ENCODE peak calls at places on chromosomes 2 and 18, in four cellular contexts. One of them, this sample, is unnamed.

GRCh38 chr2:61962095-61962984 is 56.9 kb downstream of the COMMD1 start:
- DNase-seq in glutamatergic neuron: no peak
- DNase-seq in AG09319: no peak
- DNase-seq in mesothelial cell of epicardium: no peak
- DNase-seq in this sample: no peak

GRCh38 chr18:24632158-24632988 is 171.9 kb downstream of the HRH4 start:
- DNase-seq in glutamatergic neuron: peak
- DNase-seq in AG09319: no peak
- DNase-seq in mesothelial cell of epicardium: no peak
- DNase-seq in this sample: no peak

GRCh38 chr18:34224423-34225217 is at the start of gene NOL4:
- DNase-seq in glutamatergic neuron: peak
- DNase-seq in AG09319: no peak
- DNase-seq in mesothelial cell of epicardium: peak
- DNase-seq in this sample: no peak

GRCh38 chr2:172381275-172381608 is 46.1 kb upstream of the ITGA6 start:
- DNase-seq in glutamatergic neuron: no peak
- DNase-seq in AG09319: no peak
- DNase-seq in mesothelial cell of epicardium: no peak
- DNase-seq in this sample: no peak

GRCh38 chr18:48840491-48840877 is 110.3 kb downstream of the SMAD7 start:
- DNase-seq in glutamatergic neuron: peak
- DNase-seq in AG09319: no peak
- DNase-seq in mesothelial cell of epicardium: no peak
- DNase-seq in this sample: no peak

GRCh38 chr2:60861736-60862135 is 19.6 kb upstream of the REL start:
- DNase-seq in glutamatergic neuron: no peak
- DNase-seq in AG09319: no peak
- DNase-seq in mesothelial cell of epicardium: no peak
- DNase-seq in this sample: no peak

GRCh38 chr2:121052023-121052422 is 233.0 kb downstream of the TFCP2L1 start:
- DNase-seq in glutamatergic neuron: no peak
- DNase-seq in AG09319: no peak
- DNase-seq in mesothelial cell of epicardium: no peak
- DNase-seq in this sample: no peak

GRCh38 chr18:27005589-27005988 is 140.1 kb upstream of the AQP4 start:
- DNase-seq in glutamatergic neuron: no peak
- DNase-seq in AG09319: no peak
- DNase-seq in mesothelial cell of epicardium: no peak
- DNase-seq in this sample: no peak

GRCh38 chr18:9643549-9643948 is 29.2 kb upstream of the PPP4R1 start:
- DNase-seq in glutamatergic neuron: no peak
- DNase-seq in AG09319: peak
- DNase-seq in mesothelial cell of epicardium: peak
- DNase-seq in this sample: no peak

GRCh38 chr18:75530548-75531211 is 103.2 kb upstream of the SMIM21 start:
- DNase-seq in glutamatergic neuron: peak
- DNase-seq in AG09319: no peak
- DNase-seq in mesothelial cell of epicardium: no peak
- DNase-seq in this sample: no peak

GRCh38 chr2:61537590-61538178 is 472 bp downstream of the XPO1 start:
- DNase-seq in glutamatergic neuron: peak
- DNase-seq in AG09319: no peak
- DNase-seq in mesothelial cell of epicardium: no peak
- DNase-seq in this sample: no peak

GRCh38 chr18:59665057-59666007 is 31.9 kb downstream of the CCBE1 start:
- DNase-seq in glutamatergic neuron: no peak
- DNase-seq in AG09319: no peak
- DNase-seq in mesothelial cell of epicardium: no peak
- DNase-seq in this sample: no peak

GRCh38 chr2:234679766-234680687 is 183.1 kb upstream of the ARL4C start:
- DNase-seq in glutamatergic neuron: no peak
- DNase-seq in AG09319: peak
- DNase-seq in mesothelial cell of epicardium: no peak
- DNase-seq in this sample: no peak

GRCh38 chr2:196170681-196171247 is 614 bp downstream of the STK17B start:
- DNase-seq in glutamatergic neuron: peak
- DNase-seq in AG09319: no peak
- DNase-seq in mesothelial cell of epicardium: no peak
- DNase-seq in this sample: no peak

GRCh38 chr2:12554235-12555011 is 162.3 kb upstream of the TRIB2 start:
- DNase-seq in glutamatergic neuron: no peak
- DNase-seq in AG09319: no peak
- DNase-seq in mesothelial cell of epicardium: no peak
- DNase-seq in this sample: no peak

GRCh38 chr2:105803337-105803736 is 58.6 kb downstream of the NCK2 start:
- DNase-seq in glutamatergic neuron: no peak
- DNase-seq in AG09319: no peak
- DNase-seq in mesothelial cell of epicardium: no peak
- DNase-seq in this sample: no peak

GRCh38 chr2:239780236-239780997 is 244.7 kb downstream of the NDUFA10 start:
- DNase-seq in glutamatergic neuron: no peak
- DNase-seq in AG09319: no peak
- DNase-seq in mesothelial cell of epicardium: peak
- DNase-seq in this sample: no peak

GRCh38 chr18:44632469-44633145 is 48.1 kb upstream of the SETBP1 start:
- DNase-seq in glutamatergic neuron: no peak
- DNase-seq in AG09319: no peak
- DNase-seq in mesothelial cell of epicardium: no peak
- DNase-seq in this sample: no peak

GRCh38 chr2:226578879-226579278 is 220.7 kb downstream of the IRS1 start:
- DNase-seq in glutamatergic neuron: no peak
- DNase-seq in AG09319: no peak
- DNase-seq in mesothelial cell of epicardium: no peak
- DNase-seq in this sample: no peak

GRCh38 chr2:31980674-31981356 is 30.0 kb downstream of the MEMO1 start:
- DNase-seq in glutamatergic neuron: no peak
- DNase-seq in AG09319: no peak
- DNase-seq in mesothelial cell of epicardium: no peak
- DNase-seq in this sample: no peak
- TF ChIP-seq CTCF in glutamatergic neuron: no peak
- TF ChIP-seq CTCF in AG09319: no peak
- TF ChIP-seq CTCF in mesothelial cell of epicardium: no peak
- TF ChIP-seq CTCF in this sample: no peak

GRCh38 chr2:176178271-176178806 is 10.1 kb upstream of the HOXD1 start:
- DNase-seq in glutamatergic neuron: peak
- DNase-seq in AG09319: no peak
- DNase-seq in mesothelial cell of epicardium: no peak
- DNase-seq in this sample: no peak

GRCh38 chr2:176176233-176176632 is 12.2 kb upstream of the HOXD1 start:
- DNase-seq in glutamatergic neuron: no peak
- DNase-seq in AG09319: no peak
- DNase-seq in mesothelial cell of epicardium: no peak
- DNase-seq in this sample: no peak

GRCh38 chr2:176178807-176179271 is 9.6 kb upstream of the HOXD1 start:
- DNase-seq in glutamatergic neuron: no peak
- DNase-seq in AG09319: no peak
- DNase-seq in mesothelial cell of epicardium: no peak
- DNase-seq in this sample: no peak

GRCh38 chr2:176175729-176176074 is 12.8 kb upstream of the HOXD1 start:
- DNase-seq in glutamatergic neuron: no peak
- DNase-seq in AG09319: no peak
- DNase-seq in mesothelial cell of epicardium: no peak
- DNase-seq in this sample: no peak

DNA sequence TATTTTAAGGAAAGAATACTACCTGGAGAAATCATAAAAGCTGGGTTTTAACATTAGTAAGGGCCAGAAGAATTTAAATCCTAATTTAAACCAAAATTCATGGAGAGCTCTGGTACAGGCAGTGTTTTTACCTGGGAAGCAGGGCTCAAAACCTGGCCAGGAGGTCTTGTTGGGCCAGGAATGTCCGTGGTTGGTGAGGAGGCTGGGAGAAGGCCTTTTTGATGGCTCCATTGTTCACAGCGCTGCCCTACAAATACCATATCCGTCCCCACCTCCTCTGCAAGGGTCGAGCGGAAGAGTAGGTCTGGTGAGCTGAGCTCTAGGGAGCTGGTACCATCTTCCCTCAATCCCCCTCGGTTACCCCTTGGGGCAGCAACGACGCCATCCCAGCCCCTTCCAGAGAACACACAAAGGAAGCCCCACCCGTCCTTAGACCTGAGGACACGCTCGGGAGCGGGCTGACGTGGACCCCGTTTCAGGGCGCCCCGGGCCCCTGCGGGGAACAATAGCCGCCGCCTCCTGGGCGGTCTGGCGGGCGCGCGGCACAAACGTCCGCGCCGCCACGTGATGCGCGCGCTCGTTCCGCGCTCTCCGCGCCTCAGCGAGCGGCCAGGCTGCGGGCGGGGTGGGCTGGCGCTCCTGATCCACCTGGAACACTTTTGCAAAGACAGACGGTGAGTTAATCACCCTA is 10.7 kb upstream of the HOXD1 start:
- DNase-seq in glutamatergic neuron: no peak
- DNase-seq in AG09319: no peak
- DNase-seq in mesothelial cell of epicardium: no peak
- DNase-seq in this sample: peak
- TF ChIP-seq CTCF in glutamatergic neuron: no peak
- TF ChIP-seq CTCF in AG09319: no peak
- TF ChIP-seq CTCF in mesothelial cell of epicardium: no peak
- TF ChIP-seq CTCF in this sample: no peak

GRCh38 chr18:54774423-54774822 is 53.9 kb upstream of the RAB27B start:
- DNase-seq in glutamatergic neuron: no peak
- DNase-seq in AG09319: no peak
- DNase-seq in mesothelial cell of epicardium: no peak
- DNase-seq in this sample: no peak

GRCh38 chr18:54776282-54776977 is 51.8 kb upstream of the RAB27B start:
- DNase-seq in glutamatergic neuron: no peak
- DNase-seq in AG09319: peak
- DNase-seq in mesothelial cell of epicardium: no peak
- DNase-seq in this sample: no peak

GRCh38 chr18:54774971-54775665 is 53.2 kb upstream of the RAB27B start:
- DNase-seq in glutamatergic neuron: no peak
- DNase-seq in AG09319: no peak
- DNase-seq in mesothelial cell of epicardium: no peak
- DNase-seq in this sample: no peak

GRCh38 chr18:54777118-54777791 is 51.0 kb upstream of the RAB27B start:
- DNase-seq in glutamatergic neuron: no peak
- DNase-seq in AG09319: no peak
- DNase-seq in mesothelial cell of epicardium: no peak
- DNase-seq in this sample: no peak

GRCh38 chr18:54775686-54776085 is 52.6 kb upstream of the RAB27B start:
- DNase-seq in glutamatergic neuron: no peak
- DNase-seq in AG09319: no peak
- DNase-seq in mesothelial cell of epicardium: no peak
- DNase-seq in this sample: no peak
- TF ChIP-seq CTCF in glutamatergic neuron: no peak
- TF ChIP-seq CTCF in AG09319: peak
- TF ChIP-seq CTCF in mesothelial cell of epicardium: no peak
- TF ChIP-seq CTCF in this sample: no peak

DNA sequence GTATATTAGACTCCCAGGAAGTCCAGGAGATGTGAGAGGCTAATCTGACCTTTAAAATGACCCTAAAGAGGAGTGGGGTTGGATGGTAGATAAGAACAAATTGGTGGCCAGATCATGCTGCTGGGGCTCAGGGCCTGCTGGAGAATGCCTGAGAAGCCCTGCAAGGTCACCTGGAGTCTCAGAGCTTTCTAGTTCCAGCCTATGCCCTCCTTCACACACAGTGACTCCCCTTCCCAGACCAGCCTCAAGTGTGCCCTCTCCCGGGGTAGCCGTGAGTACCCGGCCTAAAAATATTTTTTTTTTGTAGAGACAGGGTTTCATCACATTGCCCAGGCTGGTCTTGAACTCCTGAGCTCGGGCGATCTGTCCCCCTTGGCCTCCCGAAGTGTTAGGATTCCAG is 44.2 kb upstream of the FZD5 start:
- DNase-seq in glutamatergic neuron: no peak
- DNase-seq in AG09319: no peak
- DNase-seq in mesothelial cell of epicardium: no peak
- DNase-seq in this sample: no peak
- TF ChIP-seq CTCF in glutamatergic neuron: no peak
- TF ChIP-seq CTCF in AG09319: no peak
- TF ChIP-seq CTCF in mesothelial cell of epicardium: no peak
- TF ChIP-seq CTCF in this sample: no peak

GRCh38 chr2:168114021-168114420 is 133.4 kb downstream of the STK39 start:
- DNase-seq in glutamatergic neuron: no peak
- DNase-seq in AG09319: no peak
- DNase-seq in mesothelial cell of epicardium: no peak
- DNase-seq in this sample: no peak

GRCh38 chr2:168114619-168115018 is 132.8 kb downstream of the STK39 start:
- DNase-seq in glutamatergic neuron: no peak
- DNase-seq in AG09319: no peak
- DNase-seq in mesothelial cell of epicardium: no peak
- DNase-seq in this sample: no peak

GRCh38 chr2:168119519-168120141 is 127.8 kb downstream of the STK39 start:
- DNase-seq in glutamatergic neuron: no peak
- DNase-seq in AG09319: peak
- DNase-seq in mesothelial cell of epicardium: no peak
- DNase-seq in this sample: no peak

GRCh38 chr2:168118733-168119518 is 128.5 kb downstream of the STK39 start:
- DNase-seq in glutamatergic neuron: no peak
- DNase-seq in AG09319: peak
- DNase-seq in mesothelial cell of epicardium: no peak
- DNase-seq in this sample: no peak

GRCh38 chr2:168116448-168116847 is 130.9 kb downstream of the STK39 start:
- DNase-seq in glutamatergic neuron: peak
- DNase-seq in AG09319: no peak
- DNase-seq in mesothelial cell of epicardium: no peak
- DNase-seq in this sample: no peak
- TF ChIP-seq CTCF in glutamatergic neuron: peak
- TF ChIP-seq CTCF in AG09319: peak
- TF ChIP-seq CTCF in mesothelial cell of epicardium: no peak
- TF ChIP-seq CTCF in this sample: peak

DNA sequence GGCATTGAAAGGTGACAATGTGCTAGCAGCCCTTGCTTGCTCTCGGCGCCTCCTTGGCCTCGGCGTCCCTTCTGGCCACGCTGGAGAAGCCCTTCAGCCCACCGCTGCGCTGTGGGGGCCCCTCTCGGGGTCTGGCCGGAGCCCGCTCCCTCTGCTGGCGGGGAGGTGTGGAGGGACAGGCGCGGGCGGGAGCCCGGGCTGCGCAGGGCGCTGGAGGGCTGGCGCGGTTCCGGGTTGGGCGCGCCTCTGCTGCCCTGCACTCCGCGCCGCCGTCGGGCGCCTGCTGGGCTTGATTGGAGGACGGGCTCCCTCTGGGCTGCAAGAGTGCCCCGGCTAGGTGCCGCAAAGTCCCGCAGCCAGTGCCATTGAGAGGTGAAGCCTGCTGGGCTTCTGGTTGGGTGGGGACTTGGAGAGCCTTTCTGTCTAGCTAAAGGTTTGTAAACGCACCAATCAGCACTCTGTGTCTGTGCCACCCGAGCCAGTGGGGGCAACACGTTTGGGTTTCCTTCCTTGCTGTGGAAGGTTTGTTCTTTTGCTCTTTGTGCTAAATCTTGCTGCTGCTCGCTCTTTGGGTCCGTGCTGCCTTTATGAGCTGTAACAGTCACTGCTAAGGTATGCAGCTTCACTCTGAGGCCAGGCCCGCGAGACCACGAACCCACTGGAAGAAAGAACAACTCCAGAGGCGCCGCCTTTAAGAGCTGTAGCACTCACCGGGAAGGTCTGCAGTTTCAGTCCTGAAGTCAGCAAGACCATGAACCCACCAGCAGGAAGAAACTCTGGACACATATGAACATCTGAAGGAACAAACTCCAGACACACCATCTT is 14.8 kb upstream of the IMP4 start:
- DNase-seq in glutamatergic neuron: peak
- DNase-seq in AG09319: no peak
- DNase-seq in mesothelial cell of epicardium: peak
- DNase-seq in this sample: no peak
- TF ChIP-seq CTCF in glutamatergic neuron: peak
- TF ChIP-seq CTCF in AG09319: no peak
- TF ChIP-seq CTCF in mesothelial cell of epicardium: peak
- TF ChIP-seq CTCF in this sample: no peak